ENCODE peak calls at places on chromosomes 16 and 17, in five cellular contexts. W, V, I, R and B are unnamed samples.

GRCh38 chr16:15777533-15778203 is 79.2 kb downstream of the MYH11 start:
- DNase-seq in W (no peak), V (no peak), I (no peak), R (peak), B (no peak)

GRCh38 chr16:71440669-71441347 is 1.0 kb downstream of the TLE7 start:
- DNase-seq in W (no peak), V (no peak), I (no peak), R (peak), B (no peak)

GRCh38 chr17:13346081-13346533 is 255.6 kb downstream of the HS3ST3A1 start:
- DNase-seq in W (no peak), V (no peak), I (no peak), R (peak), B (no peak)

GRCh38 chr17:7354262-7354781 is 634 bp upstream of the TMEM95 start:
- DNase-seq in W (no peak), V (no peak), I (no peak), R (peak), B (no peak)

GRCh38 chr16:69709456-69710084 is 16.8 kb downstream of the NQO1 start:
- DNase-seq in W (no peak), V (peak), I (no peak), R (no peak), B (peak)

GRCh38 chr16:66832190-66832589 is 1.4 kb upstream of the NAE1 start:
- DNase-seq in W (no peak), V (no peak), I (no peak), R (no peak), B (no peak)

GRCh38 chr16:28010671-28011070 is 52.8 kb downstream of the GSG1L start:
- DNase-seq in W (no peak), V (no peak), I (no peak), R (no peak), B (no peak)

GRCh38 chr16:67770371-67770991 is 35.9 kb downstream of the RANBP10 start:
- DNase-seq in W (no peak), V (no peak), I (no peak), R (no peak), B (no peak)

GRCh38 chr16:51500306-51500705 is 349.2 kb upstream of the SALL1 start:
- DNase-seq in W (no peak), V (no peak), I (no peak), R (no peak), B (no peak)

GRCh38 chr16:46833465-46833810 is 2.5 kb upstream of the C16orf87 start:
- DNase-seq in W (no peak), V (no peak), I (no peak), R (no peak), B (no peak)

GRCh38 chr17:63716426-63716825 is 16.5 kb upstream of the LIMD2 start:
- DNase-seq in W (no peak), V (no peak), I (no peak), R (no peak), B (no peak)

GRCh38 chr17:13827118-13827517 is 225.4 kb upstream of the HS3ST3A1 start:
- DNase-seq in W (no peak), V (no peak), I (no peak), R (peak), B (no peak)

GRCh38 chr17:41063449-41063848 is 2.2 kb downstream of the KRTAP2-4 start:
- DNase-seq in W (no peak), V (no peak), I (no peak), R (no peak), B (no peak)

GRCh38 chr17:4881761-4882555 is 17.4 kb upstream of the C17orf107 start:
- DNase-seq in W (no peak), V (peak), I (no peak), R (peak), B (no peak)

GRCh38 chr17:48127371-48128051 is 19.9 kb downstream of the SNX11 start:
- DNase-seq in W (no peak), V (no peak), I (no peak), R (no peak), B (no peak)

GRCh38 chr16:81767987-81768592 is 11.0 kb upstream of the PLCG2 start:
- DNase-seq in W (no peak), V (no peak), I (no peak), R (no peak), B (no peak)

GRCh38 chr16:23148166-23148512 is 1.1 kb downstream of the USP31 start:
- DNase-seq in W (no peak), V (no peak), I (no peak), R (no peak), B (no peak)

GRCh38 chr17:5553479-5553878 is 30.8 kb downstream of the NLRP1 start:
- DNase-seq in W (no peak), V (no peak), I (no peak), R (no peak), B (no peak)

GRCh38 chr17:3675886-3676285 is 7.3 kb downstream of the EMC6 start:
- DNase-seq in W (no peak), V (no peak), I (no peak), R (no peak), B (no peak)

GRCh38 chr17:45170976-45171337 is 9.3 kb downstream of the HEXIM2 start:
- DNase-seq in W (no peak), V (no peak), I (peak), R (no peak), B (peak)

GRCh38 chr17:45688820-45689219 is 95.3 kb upstream of the CRHR1 start:
- DNase-seq in W (no peak), V (no peak), I (no peak), R (no peak), B (no peak)

GRCh38 chr17:40306395-40306794 is 2.6 kb upstream of the RARA start:
- DNase-seq in W (no peak), V (no peak), I (no peak), R (no peak), B (no peak)

GRCh38 chr17:75758131-75758905 is 6.7 kb downstream of the GALK1 start:
- DNase-seq in W (no peak), V (no peak), I (no peak), R (no peak), B (no peak)

GRCh38 chr16:11914759-11915643 is 755 bp downstream of the GSPT1 start:
- DNase-seq in W (no peak), V (no peak), I (peak), R (peak), B (peak)